ENCODE peak calls at places on chromosome X, in four cellular contexts. One of them, this sample, is unnamed.

GRCh38 chrX:9907645-9908387 is 59.3 kb upstream of the CLDN34 start:
- DNase-seq in K562: no peak
- DNase-seq in HCT116: no peak
- DNase-seq in HepG2: no peak
- DNase-seq in this sample: no peak

GRCh38 chrX:69614896-69615295 is 1.0 kb upstream of the EDA start:
- DNase-seq in HCT116: no peak
- DNase-seq in K562: no peak
- DNase-seq in HepG2: no peak
- DNase-seq in this sample: no peak

GRCh38 chrX:3184176-3184930 is 143.1 kb downstream of the ARSF start:
- DNase-seq in K562: no peak
- DNase-seq in HepG2: peak
- DNase-seq in HCT116: no peak
- DNase-seq in this sample: no peak

GRCh38 chrX:132741706-132742105 is 216.7 kb downstream of the HS6ST2 start:
- DNase-seq in K562: no peak
- DNase-seq in HCT116: no peak
- DNase-seq in HepG2: no peak
- DNase-seq in this sample: no peak

GRCh38 chrX:45622538-45622937 is 421.9 kb upstream of the DIPK2B start:
- DNase-seq in HCT116: no peak
- DNase-seq in HepG2: no peak
- DNase-seq in K562: no peak
- DNase-seq in this sample: no peak

GRCh38 chrX:1649623-1650022 is 34.8 kb downstream of the ASMT start:
- DNase-seq in K562: no peak
- DNase-seq in HCT116: no peak
- DNase-seq in HepG2: no peak
- DNase-seq in this sample: no peak

GRCh38 chrX:50813843-50814661 is at the start of gene SHROOM4:
- DNase-seq in HCT116: no peak
- DNase-seq in HepG2: peak
- DNase-seq in K562: no peak
- DNase-seq in this sample: no peak

GRCh38 chrX:133401539-133401938 is 13.8 kb downstream of the GPC4 start:
- DNase-seq in HCT116: no peak
- DNase-seq in HepG2: no peak
- DNase-seq in K562: no peak
- DNase-seq in this sample: no peak

GRCh38 chrX:65994519-65995501 is 45.1 kb downstream of the VSIG4 start:
- DNase-seq in HCT116: no peak
- DNase-seq in HepG2: no peak
- DNase-seq in K562: no peak
- DNase-seq in this sample: no peak

GRCh38 chrX:137549846-137550534 is 15.9 kb upstream of the ZIC3 start:
- DNase-seq in K562: no peak
- DNase-seq in HCT116: no peak
- DNase-seq in HepG2: no peak
- DNase-seq in this sample: no peak

GRCh38 chrX:78452356-78452755 is 124.9 kb upstream of the CYSLTR1 start:
- DNase-seq in HCT116: no peak
- DNase-seq in HepG2: no peak
- DNase-seq in K562: no peak
- DNase-seq in this sample: no peak

GRCh38 chrX:47634871-47635575 is 5.3 kb upstream of the CFP start:
- DNase-seq in HepG2: no peak
- DNase-seq in K562: no peak
- DNase-seq in HCT116: no peak
- DNase-seq in this sample: no peak

GRCh38 chrX:30153881-30154260 is 61.5 kb upstream of the MAGEB2 start:
- DNase-seq in HCT116: no peak
- DNase-seq in HepG2: no peak
- DNase-seq in K562: no peak
- DNase-seq in this sample: no peak

GRCh38 chrX:143476751-143477150 is 40.5 kb downstream of the SPANXN3 start:
- DNase-seq in K562: no peak
- DNase-seq in HepG2: no peak
- DNase-seq in HCT116: no peak
- DNase-seq in this sample: no peak

GRCh38 chrX:49754238-49754857 is 58.6 kb upstream of the PAGE1 start:
- DNase-seq in HCT116: peak
- DNase-seq in K562: peak
- DNase-seq in HepG2: peak
- DNase-seq in this sample: no peak

GRCh38 chrX:9522756-9523155 is 57.9 kb downstream of the TBL1X start:
- DNase-seq in HepG2: no peak
- DNase-seq in K562: no peak
- DNase-seq in HCT116: no peak
- DNase-seq in this sample: no peak

GRCh38 chrX:71210829-71211228 is 12.2 kb upstream of the GJB1 start:
- DNase-seq in HCT116: no peak
- DNase-seq in K562: no peak
- DNase-seq in HepG2: no peak
- DNase-seq in this sample: no peak

GRCh38 chrX:19875051-19875432 is 12.4 kb downstream of the SH3KBP1 start:
- DNase-seq in HCT116: peak
- DNase-seq in K562: no peak
- DNase-seq in HepG2: no peak
- DNase-seq in this sample: no peak

GRCh38 chrX:103254921-103255455 is at the start of gene TCEAL8:
- DNase-seq in K562: peak
- DNase-seq in HepG2: peak
- DNase-seq in HCT116: peak
- DNase-seq in this sample: peak

GRCh38 chrX:56107320-56107719 is 124.8 kb upstream of the KLF8 start:
- DNase-seq in K562: no peak
- DNase-seq in HCT116: no peak
- DNase-seq in HepG2: no peak
- DNase-seq in this sample: no peak

GRCh38 chrX:154374361-154375155 is at the start of gene FLNA:
- DNase-seq in HepG2: no peak
- DNase-seq in K562: no peak
- DNase-seq in HCT116: no peak
- DNase-seq in this sample: no peak
- TF ChIP-seq CTCF in HepG2: peak
- TF ChIP-seq CTCF in K562: peak
- TF ChIP-seq CTCF in HCT116: no peak
- TF ChIP-seq CTCF in this sample: no peak

GRCh38 chrX:31931225-31931624 is 859.4 kb upstream of the FTHL17 start:
- DNase-seq in HCT116: no peak
- DNase-seq in HepG2: no peak
- DNase-seq in K562: no peak
- DNase-seq in this sample: no peak
- TF ChIP-seq TCF7L2 in HCT116: no peak
- TF ChIP-seq TCF7L2 in HepG2: no peak
- TF ChIP-seq TCF7L2 in K562: no peak
- TF ChIP-seq TCF7L2 in this sample: no peak

DNA sequence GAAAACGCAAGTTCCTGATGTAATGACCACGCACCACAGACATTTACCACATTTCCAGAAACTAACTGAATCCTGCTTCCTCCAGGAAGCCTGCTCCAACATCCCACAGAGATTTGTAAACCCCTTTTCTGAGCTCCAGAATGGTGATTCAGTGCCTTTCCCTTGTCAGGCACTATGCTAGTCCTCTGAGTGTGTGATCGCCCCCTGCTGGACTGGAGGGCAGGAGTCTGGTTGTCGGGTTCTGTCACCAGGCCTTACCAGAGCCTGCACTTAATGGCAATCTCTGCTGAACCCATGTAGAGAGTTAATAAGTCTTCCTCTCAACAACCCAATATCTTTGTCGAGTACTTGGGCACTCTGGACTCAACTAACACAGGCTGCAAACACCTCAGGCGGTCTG is 14.5 kb upstream of the KDM5C start:
- DNase-seq in K562: peak
- DNase-seq in HCT116: no peak
- DNase-seq in HepG2: peak
- DNase-seq in this sample: no peak
- TF ChIP-seq CTCF in K562: peak
- TF ChIP-seq CTCF in HCT116: peak
- TF ChIP-seq CTCF in HepG2: peak
- TF ChIP-seq CTCF in this sample: peak

GRCh38 chrX:104419211-104419610 is 146.8 kb upstream of the IL1RAPL2 start:
- DNase-seq in HepG2: no peak
- DNase-seq in K562: no peak
- DNase-seq in HCT116: no peak
- DNase-seq in this sample: no peak
- TF ChIP-seq TCF7L2 in HepG2: no peak
- TF ChIP-seq TCF7L2 in K562: no peak
- TF ChIP-seq TCF7L2 in HCT116: no peak
- TF ChIP-seq TCF7L2 in this sample: no peak